ENCODE peak calls at places on chromosomes 16 and 17, in five cellular contexts. Y is H9, Z is H1, P is neuronal stem cell, B is trophoblast cell. N is an unnamed sample.

GRCh38 chr17:6994666-6995246 is 1.1 kb upstream of the ALOX12 start:
- DNase-seq in Y (no peak), Z (no peak), P (no peak), B (no peak), N (peak)

GRCh38 chr17:41814195-41814594 is 1.4 kb downstream of the FKBP10 start:
- DNase-seq in Y (no peak), Z (no peak), P (no peak), B (no peak), N (peak)

GRCh38 chr17:44863254-44863918 is 15.7 kb downstream of the HIGD1B start:
- DNase-seq in Y (no peak), Z (no peak), P (no peak), B (no peak), N (no peak)

GRCh38 chr17:63113167-63113566 is 147.1 kb downstream of the TANC2 start:
- DNase-seq in Y (no peak), Z (no peak), P (no peak), B (peak), N (no peak)

GRCh38 chr17:45320931-45321461 is 4.2 kb upstream of the MAP3K14 start:
- DNase-seq in Y (no peak), Z (no peak), P (no peak), B (peak), N (peak)

GRCh38 chr16:85402910-85403692 is 210.0 kb upstream of the GSE1 start:
- DNase-seq in Y (no peak), Z (peak), P (no peak), B (no peak), N (peak)

GRCh38 chr16:3508736-3509135 is 7.9 kb downstream of the CLUAP1 start:
- DNase-seq in Y (peak), Z (no peak), P (no peak), B (no peak), N (no peak)

GRCh38 chr17:13490427-13490826 is 111.3 kb downstream of the HS3ST3A1 start:
- DNase-seq in Y (no peak), Z (no peak), P (no peak), B (no peak), N (no peak)

GRCh38 chr17:4771519-4772234 is at the start of gene TM4SF5:
- DNase-seq in Y (no peak), Z (no peak), P (no peak), B (peak), N (no peak)

GRCh38 chr17:45889579-45889978 is 4.8 kb upstream of the MAPT start:
- DNase-seq in Y (peak), Z (no peak), P (no peak), B (no peak), N (no peak)

GRCh38 chr17:73342057-73342522 is 30.3 kb upstream of the CDC42EP4 start:
- DNase-seq in Y (peak), Z (peak), P (peak), B (peak), N (peak)

GRCh38 chr16:12971216-12971615 is 69.8 kb downstream of the SHISA9 start:
- DNase-seq in Y (no peak), Z (no peak), P (no peak), B (no peak), N (no peak)

GRCh38 chr17:77834170-77835115 is 124.1 kb upstream of the TNRC6C start:
- DNase-seq in Y (peak), Z (no peak), P (no peak), B (peak), N (peak)

GRCh38 chr16:68985855-68986254 is 119.6 kb upstream of the HAS3 start:
- DNase-seq in Y (no peak), Z (no peak), P (no peak), B (no peak), N (peak)

GRCh38 chr17:83161298-83162034 is 82.1 kb downstream of the METRNL start:
- DNase-seq in Y (no peak), Z (no peak), P (no peak), B (no peak), N (no peak)

GRCh38 chr16:48098472-48098871 is 57.3 kb downstream of the ABCC12 start:
- DNase-seq in Y (no peak), Z (no peak), P (no peak), B (no peak), N (no peak)

GRCh38 chr17:8255499-8255898 is 6.4 kb downstream of the PFAS start:
- DNase-seq in Y (no peak), Z (no peak), P (no peak), B (no peak), N (peak)

GRCh38 chr17:30819941-30820705 is 4.4 kb downstream of the CRLF3 start:
- DNase-seq in Y (no peak), Z (no peak), P (no peak), B (peak), N (peak)

GRCh38 chr17:31674305-31674704 is 184.7 kb downstream of the COPRS start:
- DNase-seq in Y (no peak), Z (no peak), P (no peak), B (no peak), N (no peak)

GRCh38 chr16:11233727-11234376 is 22.2 kb downstream of the SOCS1 start:
- DNase-seq in Y (peak), Z (peak), P (no peak), B (no peak), N (no peak)

GRCh38 chr17:82353484-82353883 is 5.6 kb upstream of the TEX19 start:
- DNase-seq in Y (no peak), Z (no peak), P (no peak), B (no peak), N (no peak)

GRCh38 chr16:15757075-15757386 is 99.8 kb downstream of the MYH11 start:
- DNase-seq in Y (no peak), Z (no peak), P (no peak), B (peak), N (no peak)

GRCh38 chr17:42422958-42423712 is at the start of gene CAVIN1:
- DNase-seq in Y (peak), Z (peak), P (peak), B (peak), N (peak)

GRCh38 chr17:57875109-57876022 is 25.5 kb upstream of the MRPS23 start:
- DNase-seq in Y (peak), Z (peak), P (peak), B (peak), N (peak)

GRCh38 chr16:26765087-26765486 is 301.6 kb upstream of the C16orf82 start:
- DNase-seq in Y (peak), Z (peak), P (no peak), B (peak), N (no peak)

GRCh38 chr17:50856431-50856830 is 9.7 kb downstream of the TOB1 start:
- DNase-seq in Y (no peak), Z (no peak), P (no peak), B (no peak), N (no peak)

GRCh38 chr17:5785867-5786509 is 201.7 kb upstream of the NLRP1 start:
- DNase-seq in Y (no peak), Z (no peak), P (no peak), B (peak), N (peak)

GRCh38 chr16:64094992-64095579 is 1026.8 kb downstream of the CDH11 start:
- DNase-seq in Y (no peak), Z (no peak), P (no peak), B (no peak), N (peak)

GRCh38 chr17:1490643-1491405 is 1.7 kb downstream of the MYO1C start:
- DNase-seq in Y (peak), Z (peak), P (no peak), B (peak), N (peak)

DNA sequence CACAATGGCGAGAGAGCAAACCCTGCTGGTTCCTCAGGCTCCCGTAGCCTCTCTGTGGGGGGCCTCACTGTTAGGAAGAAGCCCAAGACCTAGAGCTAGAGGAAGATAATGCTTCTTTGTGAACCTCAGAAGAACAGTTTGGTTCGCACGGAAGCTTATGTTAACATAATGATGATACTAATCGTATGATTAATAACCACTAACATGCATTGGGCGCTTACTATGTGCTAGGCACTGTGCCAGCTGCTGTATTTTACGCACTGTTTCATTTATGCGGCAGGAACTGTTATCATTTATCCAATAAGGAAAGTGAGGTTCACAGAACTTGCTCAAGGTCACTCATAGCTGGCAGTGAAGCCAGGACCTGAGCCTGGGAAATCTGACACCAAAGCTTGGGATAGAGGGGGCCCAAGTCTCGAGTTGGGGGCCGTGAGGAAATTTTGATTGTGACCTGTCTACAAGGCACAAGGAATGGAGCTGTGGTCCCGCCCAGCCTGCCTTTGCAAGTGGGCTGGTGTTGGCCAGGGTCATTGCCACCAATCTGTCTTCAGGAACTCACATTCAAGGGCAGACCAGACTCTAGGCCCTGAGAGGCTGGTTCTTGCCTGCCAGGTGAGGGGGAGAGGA is 6.8 kb downstream of the PRCD start:
- DNase-seq in Y (no peak), Z (no peak), P (no peak), B (no peak), N (peak)
- H2BK12ac ChIP-seq in Y (no peak), Z (peak), P (no peak), B (no peak), N (peak)

GRCh38 chr16:81070979-81071378 is 6.1 kb downstream of the C16orf46 start:
- DNase-seq in Y (no peak), Z (no peak), P (no peak), B (no peak), N (no peak)

GRCh38 chr16:81066700-81067099 is 10.3 kb downstream of the C16orf46 start:
- DNase-seq in Y (no peak), Z (no peak), P (no peak), B (no peak), N (peak)

GRCh38 chr16:81067166-81067565 is 9.9 kb downstream of the C16orf46 start:
- DNase-seq in Y (no peak), Z (no peak), P (no peak), B (no peak), N (peak)

GRCh38 chr16:81071816-81072215 is 5.2 kb downstream of the C16orf46 start:
- DNase-seq in Y (no peak), Z (no peak), P (no peak), B (peak), N (no peak)

GRCh38 chr16:81069063-81069462 is 8.0 kb downstream of the C16orf46 start:
- DNase-seq in Y (no peak), Z (no peak), P (no peak), B (no peak), N (no peak)
- H3K23ac ChIP-seq in Y (no peak), Z (no peak), P (no peak), B (no peak), N (no peak)

GRCh38 chr17:66793810-66794209 is 41.1 kb upstream of the CACNG5 start:
- DNase-seq in Y (no peak), Z (no peak), P (no peak), B (no peak), N (no peak)
- H2BK12ac ChIP-seq in Y (no peak), Z (no peak), P (no peak), B (no peak), N (no peak)

GRCh38 chr16:84138824-84139627 is 6.0 kb downstream of the HSDL1 start:
- DNase-seq in Y (no peak), Z (no peak), P (no peak), B (no peak), N (peak)
- H3K23ac ChIP-seq in Y (no peak), Z (no peak), P (no peak), B (no peak), N (no peak)

GRCh38 chr16:6362321-6362720 is 970.3 kb upstream of the RBFOX1 start:
- DNase-seq in Y (no peak), Z (no peak), P (no peak), B (no peak), N (no peak)
- H2BK12ac ChIP-seq in Y (no peak), Z (peak), P (no peak), B (no peak), N (no peak)